ENCODE peak calls at places on chromosomes 5 and 9, in ten cellular contexts. D is breast epithelium, T is K562, R is suprapubic skin, A is stomach, E is GM23338, Y is sigmoid colon, F is HepG2, L is HCT116, K is spleen. G is an unnamed sample.

GRCh38 chr5:16776611-16777251 is 159.4 kb downstream of the MYO10 start:
- DNase-seq in R (no peak), E (peak), K (no peak), D (peak), A (no peak), L (no peak), Y (no peak), T (peak), F (peak), G (no peak)

GRCh38 chr9:89528540-89528939 is 30.6 kb upstream of the SEMA4D start:
- DNase-seq in L (no peak), Y (no peak), A (peak), R (no peak), D (no peak), K (no peak), T (no peak), F (no peak), E (no peak), G (no peak)

GRCh38 chr9:132798817-132799790 is 79.0 kb downstream of the AK8 start:
- DNase-seq in L (no peak), R (no peak), D (no peak), K (no peak), A (peak), T (peak), E (peak), Y (no peak), F (peak), G (peak)

GRCh38 chr9:74951725-74952151 is 974 bp downstream of the C9orf40 start:
- DNase-seq in K (peak), T (peak), Y (peak), L (no peak), D (peak), R (peak), F (peak), A (peak), E (peak), G (peak)

GRCh38 chr5:78591227-78591626 is 57.3 kb downstream of the LHFPL2 start:
- DNase-seq in A (no peak), F (peak), D (no peak), L (peak), R (no peak), T (no peak), E (no peak), Y (no peak), K (no peak), G (no peak)

GRCh38 chr5:57167201-57167600 is 6.7 kb upstream of the GPBP1 start:
- DNase-seq in R (no peak), A (no peak), K (no peak), L (no peak), T (no peak), Y (no peak), E (no peak), F (no peak), D (no peak), G (no peak)

GRCh38 chr9:35675732-35676392 is 2.1 kb downstream of the CA9 start:
- DNase-seq in E (peak), Y (no peak), A (peak), F (no peak), D (no peak), K (peak), R (no peak), L (no peak), T (no peak), G (no peak)

GRCh38 chr5:12658871-12659446 is 754.7 kb upstream of the CTNND2 start:
- DNase-seq in T (no peak), K (no peak), F (no peak), L (no peak), Y (no peak), E (no peak), D (no peak), A (no peak), R (no peak), G (no peak)

GRCh38 chr5:9197881-9198260 is 348.0 kb downstream of the SEMA5A start:
- DNase-seq in L (no peak), A (no peak), T (no peak), R (no peak), F (no peak), K (no peak), E (no peak), D (no peak), Y (no peak), G (no peak)

GRCh38 chr5:38157024-38157423 is 101.3 kb upstream of the EGFLAM start:
- DNase-seq in R (no peak), E (peak), K (no peak), F (no peak), Y (no peak), T (no peak), L (no peak), A (no peak), D (no peak), G (no peak)

GRCh38 chr5:171524461-171524860 is 105.0 kb downstream of the FGF18 start:
- DNase-seq in R (no peak), A (no peak), E (no peak), L (no peak), K (no peak), Y (no peak), T (no peak), F (no peak), D (no peak), G (no peak)

GRCh38 chr9:76044420-76044819 is 153.9 kb downstream of the PCSK5 start:
- DNase-seq in Y (no peak), E (no peak), D (no peak), F (no peak), R (no peak), K (no peak), T (no peak), A (no peak), L (no peak), G (no peak)

DNA sequence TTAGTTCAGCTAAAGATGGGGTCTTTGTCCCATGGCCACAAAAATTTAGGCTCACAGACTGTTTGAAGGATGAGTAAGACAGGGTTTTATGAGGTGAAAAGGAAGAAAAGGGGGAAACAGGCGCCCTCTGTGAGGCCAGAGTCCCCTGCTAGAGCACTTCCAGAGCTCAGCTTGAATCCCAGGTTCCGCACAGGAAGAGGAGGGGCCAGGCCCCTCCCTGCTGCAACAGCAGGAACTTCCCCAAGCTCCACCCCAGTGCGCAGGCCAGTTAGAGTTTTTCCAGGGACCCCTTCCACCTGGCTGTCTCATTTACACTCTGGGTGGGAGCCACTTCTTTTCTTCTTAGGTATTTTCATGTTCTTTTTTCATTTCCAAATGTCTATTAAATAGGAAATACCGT is 480.8 kb downstream of the PSAT1 start:
- DNase-seq in E (peak), Y (no peak), D (no peak), A (no peak), F (no peak), R (no peak), T (no peak), K (no peak), L (no peak), G (no peak)
- TF ChIP-seq POLR2AphosphoS5 in E (no peak), Y (no peak), D (no peak), A (no peak), F (no peak), R (no peak), T (no peak), K (no peak), L (no peak), G (no peak)

GRCh38 chr5:145562931-145563330 is 272.2 kb downstream of the PRELID2 start:
- DNase-seq in A (no peak), K (no peak), E (no peak), R (no peak), T (no peak), F (no peak), L (no peak), D (no peak), Y (no peak), G (no peak)
- TF ChIP-seq POLR2AphosphoS5 in A (no peak), K (no peak), E (no peak), R (no peak), T (no peak), F (no peak), L (no peak), D (no peak), Y (no peak), G (no peak)

GRCh38 chr9:13956107-13956506 is 357.8 kb downstream of the NFIB start:
- DNase-seq in L (no peak), D (no peak), F (no peak), E (no peak), R (no peak), T (no peak), Y (no peak), A (no peak), K (no peak), G (no peak)
- TF ChIP-seq POLR2AphosphoS5 in L (no peak), D (no peak), F (no peak), E (no peak), R (no peak), T (no peak), Y (no peak), A (no peak), K (no peak), G (no peak)

GRCh38 chr9:110114888-110115259 is 93.1 kb downstream of the C9orf152 start:
- DNase-seq in L (no peak), E (peak), R (no peak), F (no peak), D (no peak), T (no peak), Y (no peak), K (no peak), A (no peak), G (no peak)

GRCh38 chr9:110115341-110115820 is 92.6 kb downstream of the C9orf152 start:
- DNase-seq in F (no peak), A (no peak), K (no peak), Y (no peak), D (no peak), L (no peak), T (no peak), E (no peak), R (no peak), G (no peak)

GRCh38 chr9:110115868-110116542 is 92.0 kb downstream of the C9orf152 start:
- DNase-seq in F (peak), R (no peak), T (no peak), L (no peak), D (no peak), K (no peak), E (no peak), A (no peak), Y (no peak), G (no peak)

GRCh38 chr9:110114086-110114887 is 93.7 kb downstream of the C9orf152 start:
- DNase-seq in E (no peak), Y (no peak), D (no peak), F (peak), R (no peak), L (no peak), K (no peak), T (no peak), A (no peak), G (no peak)

DNA sequence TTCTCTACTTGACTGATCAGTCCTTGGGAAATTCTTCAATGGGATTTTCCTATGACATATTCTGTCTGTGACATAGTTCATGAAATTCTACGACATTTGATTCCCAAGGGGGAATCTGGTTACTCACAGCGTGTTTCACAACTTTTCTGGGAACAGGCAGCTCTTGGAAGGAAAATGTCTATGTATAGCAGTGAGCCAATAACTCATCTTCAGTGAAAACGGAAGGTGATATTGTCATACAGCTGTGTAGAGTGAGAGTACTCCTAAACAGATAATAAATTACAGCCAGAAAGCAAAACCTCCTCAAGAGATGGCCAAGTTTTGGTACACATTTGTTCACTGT is 91.4 kb downstream of the C9orf152 start:
- DNase-seq in R (no peak), D (no peak), E (no peak), F (no peak), A (no peak), T (no peak), Y (no peak), K (no peak), L (no peak), G (no peak)
- TF ChIP-seq POLR2AphosphoS5 in R (peak), D (no peak), E (no peak), F (no peak), A (no peak), T (no peak), Y (peak), K (no peak), L (no peak), G (no peak)

DNA sequence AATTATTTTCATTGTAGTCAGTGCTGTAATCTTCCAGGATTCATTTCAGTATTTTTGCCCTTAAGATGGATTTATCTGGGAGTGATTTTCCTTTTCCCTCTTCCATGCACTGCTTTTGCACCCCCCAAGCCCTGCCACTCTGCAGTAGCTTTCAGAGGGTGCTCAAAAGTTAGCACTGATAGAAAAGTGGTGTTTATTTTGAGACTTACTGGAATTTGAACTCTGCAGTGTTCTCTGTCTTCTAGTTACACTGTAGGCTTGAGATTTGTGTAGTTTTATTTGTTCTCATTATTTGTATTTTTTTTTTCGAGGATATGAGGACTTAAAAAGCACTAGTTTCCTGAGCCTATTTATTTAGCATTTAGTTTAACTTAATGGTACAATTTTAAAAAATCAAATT is 70.5 kb downstream of the HSD17B4 start:
- DNase-seq in R (no peak), F (peak), A (no peak), Y (no peak), E (no peak), K (no peak), T (no peak), D (no peak), L (no peak), G (no peak)
- TF ChIP-seq POLR2AphosphoS5 in R (no peak), F (no peak), A (no peak), Y (no peak), E (no peak), K (no peak), T (no peak), D (no peak), L (no peak), G (no peak)

GRCh38 chr5:88675758-88676636 is 207.0 kb downstream of the MEF2C start:
- DNase-seq in L (peak), K (no peak), E (peak), F (no peak), T (peak), R (no peak), A (no peak), Y (no peak), D (no peak), G (no peak)

GRCh38 chr5:88676637-88677481 is 206.1 kb downstream of the MEF2C start:
- DNase-seq in D (no peak), K (no peak), E (no peak), A (no peak), L (no peak), T (no peak), F (no peak), Y (no peak), R (no peak), G (no peak)

GRCh38 chr5:88674262-88675158 is 208.5 kb downstream of the MEF2C start:
- DNase-seq in F (no peak), Y (no peak), K (peak), A (no peak), D (no peak), E (peak), T (no peak), R (no peak), L (no peak), G (no peak)

GRCh38 chr5:88677502-88677901 is 205.5 kb downstream of the MEF2C start:
- DNase-seq in A (no peak), T (no peak), E (no peak), K (no peak), R (no peak), F (no peak), Y (no peak), D (no peak), L (no peak), G (no peak)

DNA sequence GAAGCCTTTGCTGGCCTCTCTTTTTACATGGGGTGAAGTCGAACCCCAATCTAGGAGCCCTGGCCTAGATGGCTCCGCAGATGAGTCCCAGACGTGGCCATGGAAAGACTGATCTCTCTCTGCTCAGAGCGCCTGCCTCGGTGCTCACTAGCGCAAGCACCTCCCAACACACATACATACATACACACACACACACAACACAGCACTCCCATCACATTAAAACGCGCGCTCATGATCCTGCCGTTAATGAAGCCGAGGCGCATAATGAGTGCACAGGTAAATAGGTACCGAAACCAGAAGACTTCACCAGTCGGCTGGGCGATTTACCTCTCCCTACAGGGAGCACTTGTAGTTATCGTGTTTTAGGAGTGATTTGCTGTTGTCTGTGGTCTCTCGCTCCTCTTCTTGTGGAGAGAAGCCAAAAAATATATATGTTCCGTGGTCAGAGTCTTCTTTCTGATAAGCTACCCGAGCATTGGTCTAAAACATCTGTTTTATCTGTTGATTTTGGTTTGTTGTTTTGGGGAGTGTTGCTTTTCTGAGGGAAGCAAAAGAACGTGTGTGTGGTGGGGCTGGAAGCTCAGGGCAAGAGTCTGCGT is 207.7 kb downstream of the MEF2C start:
- DNase-seq in L (no peak), F (no peak), Y (no peak), K (no peak), R (no peak), E (no peak), D (no peak), T (no peak), A (no peak), G (no peak)
- TF ChIP-seq POLR2AphosphoS5 in L (no peak), F (no peak), Y (no peak), K (no peak), R (no peak), E (no peak), D (no peak), T (no peak), A (no peak), G (no peak)

GRCh38 chr9:129886226-129887174 is 51.2 kb downstream of the USP20 start:
- DNase-seq in K (peak), Y (no peak), D (no peak), E (no peak), L (no peak), T (peak), A (no peak), R (no peak), F (no peak), G (peak)

GRCh38 chr9:129885670-129886106 is 50.4 kb downstream of the USP20 start:
- DNase-seq in K (peak), F (peak), T (peak), A (peak), D (peak), E (peak), Y (peak), L (peak), R (peak), G (peak)

GRCh38 chr9:129885018-129885669 is 49.9 kb downstream of the USP20 start:
- DNase-seq in F (peak), R (peak), A (peak), D (no peak), E (peak), L (no peak), K (peak), Y (peak), T (peak), G (peak)

GRCh38 chr9:129881547-129882324 is 46.5 kb downstream of the USP20 start:
- DNase-seq in T (peak), A (no peak), L (no peak), F (no peak), K (no peak), D (no peak), R (no peak), Y (no peak), E (no peak), G (no peak)

DNA sequence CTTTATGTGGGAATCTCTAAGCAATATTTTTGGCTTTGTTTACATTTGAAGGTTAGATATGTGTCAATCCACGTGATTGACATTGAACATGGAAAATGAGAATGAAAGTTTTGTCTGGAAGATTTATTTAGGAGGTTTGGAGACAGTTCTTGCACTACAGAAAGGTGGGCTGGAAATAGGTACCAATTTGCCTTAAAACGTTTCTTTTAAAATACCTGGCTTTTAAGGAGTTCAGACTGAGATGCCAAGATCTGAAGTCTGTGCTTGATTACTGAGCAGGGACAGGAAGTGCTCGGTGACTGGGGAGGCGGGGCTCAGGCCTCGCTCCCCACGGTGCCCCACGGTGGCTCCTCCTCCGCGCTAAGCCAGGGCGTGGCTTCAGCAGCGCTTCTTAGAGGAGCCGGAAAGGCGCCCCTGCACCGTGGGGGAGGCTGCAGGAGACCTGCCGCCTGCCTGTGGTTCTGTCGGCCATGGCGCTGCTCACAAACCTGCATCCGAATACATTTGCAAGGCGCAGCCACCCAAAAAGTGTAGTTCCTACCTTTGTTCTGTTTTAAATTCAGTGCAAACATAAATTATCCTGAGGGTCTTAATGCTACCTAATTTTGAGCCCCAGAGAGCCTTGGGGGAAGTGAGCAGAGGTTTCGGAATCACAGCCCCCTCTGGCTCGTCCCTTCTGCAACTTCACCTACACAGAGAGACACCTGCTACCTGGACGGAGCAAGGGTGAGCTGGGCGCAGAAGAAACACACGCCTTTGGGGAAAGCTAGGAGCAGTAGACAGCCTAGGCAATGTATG is 49.2 kb downstream of the USP20 start:
- DNase-seq in D (peak), K (peak), A (peak), E (peak), R (peak), Y (peak), L (peak), T (peak), F (peak), G (peak)
- TF ChIP-seq POLR2AphosphoS5 in D (no peak), K (peak), A (peak), E (peak), R (no peak), Y (peak), L (peak), T (no peak), F (peak), G (peak)

GRCh38 chr5:173315495-173316352 is 12.5 kb downstream of the STC2 start:
- DNase-seq in Y (peak), T (no peak), E (peak), D (peak), R (peak), F (no peak), L (no peak), K (peak), A (no peak), G (no peak)
- TF ChIP-seq POLR2AphosphoS5 in Y (peak), T (no peak), E (peak), D (peak), R (no peak), F (peak), L (peak), K (peak), A (no peak), G (no peak)

G was measured in HL-60.